ENCODE peak calls at places on chromosome X, in eight cellular contexts. One of them, this sample, is unnamed.

GRCh38 chrX:75957107-75957610 is 172.1 kb upstream of the MAGEE2 start:
- DNase-seq in activated T-helper 2 cell treated with anti-CD3 and anti-CD28 coated beads, Interferon-gamma antibody, Interleukin-2, Interleukin-4, amounts not matched to agents 10 μg/mL and 5 μg/mL and 100 μg/mL, durations not matched to agents 14 hours and 24 hours and 36 hours: no peak
- DNase-seq in stimulated activated CD4-positive, alpha-beta T cell treated with anti-CD3 and anti-CD28 coated beads, Interleukin-12 subunit alpha, Interleukin-12 subunit beta, amount 100 ng/mL, for 4 hours: no peak
- DNase-seq in NCI-H2081: no peak
- DNase-seq in cardiac muscle cell: no peak
- DNase-seq in right atrium auricular region: no peak
- DNase-seq in H9: no peak
- DNase-seq in activated T-helper 1 cell treated with anti-CD3 and anti-CD28 coated beads, Interleukin-2, amount 50 U/mL, for 16 hours: no peak
- DNase-seq in this sample: no peak

GRCh38 chrX:110734894-110735541 is 60.6 kb downstream of the CHRDL1 start:
- DNase-seq in activated T-helper 1 cell treated with anti-CD3 and anti-CD28 coated beads, Interleukin-2, amount 50 U/mL, for 16 hours: no peak
- DNase-seq in activated T-helper 2 cell treated with anti-CD3 and anti-CD28 coated beads, Interferon-gamma antibody, Interleukin-2, Interleukin-4, amounts not matched to agents 10 μg/mL and 5 μg/mL and 100 μg/mL, durations not matched to agents 14 hours and 24 hours and 36 hours: no peak
- DNase-seq in NCI-H2081: no peak
- DNase-seq in cardiac muscle cell: no peak
- DNase-seq in H9: no peak
- DNase-seq in right atrium auricular region: no peak
- DNase-seq in stimulated activated CD4-positive, alpha-beta T cell treated with anti-CD3 and anti-CD28 coated beads, Interleukin-12 subunit alpha, Interleukin-12 subunit beta, amount 100 ng/mL, for 4 hours: no peak
- DNase-seq in this sample: no peak

GRCh38 chrX:65581661-65582339 is 47.2 kb upstream of the LAS1L start:
- DNase-seq in H9: peak
- DNase-seq in NCI-H2081: peak
- DNase-seq in right atrium auricular region: peak
- DNase-seq in activated T-helper 2 cell treated with anti-CD3 and anti-CD28 coated beads, Interferon-gamma antibody, Interleukin-2, Interleukin-4, amounts not matched to agents 10 μg/mL and 5 μg/mL and 100 μg/mL, durations not matched to agents 14 hours and 24 hours and 36 hours: peak
- DNase-seq in stimulated activated CD4-positive, alpha-beta T cell treated with anti-CD3 and anti-CD28 coated beads, Interleukin-12 subunit alpha, Interleukin-12 subunit beta, amount 100 ng/mL, for 4 hours: peak
- DNase-seq in activated T-helper 1 cell treated with anti-CD3 and anti-CD28 coated beads, Interleukin-2, amount 50 U/mL, for 16 hours: no peak
- DNase-seq in cardiac muscle cell: peak
- DNase-seq in this sample: no peak

GRCh38 chrX:2183193-2183725 is 317.5 kb downstream of the DHRSX start:
- DNase-seq in H9: no peak
- DNase-seq in right atrium auricular region: no peak
- DNase-seq in activated T-helper 2 cell treated with anti-CD3 and anti-CD28 coated beads, Interferon-gamma antibody, Interleukin-2, Interleukin-4, amounts not matched to agents 10 μg/mL and 5 μg/mL and 100 μg/mL, durations not matched to agents 14 hours and 24 hours and 36 hours: no peak
- DNase-seq in cardiac muscle cell: no peak
- DNase-seq in NCI-H2081: no peak
- DNase-seq in activated T-helper 1 cell treated with anti-CD3 and anti-CD28 coated beads, Interleukin-2, amount 50 U/mL, for 16 hours: no peak
- DNase-seq in stimulated activated CD4-positive, alpha-beta T cell treated with anti-CD3 and anti-CD28 coated beads, Interleukin-12 subunit alpha, Interleukin-12 subunit beta, amount 100 ng/mL, for 4 hours: no peak
- DNase-seq in this sample: no peak

GRCh38 chrX:11080721-11081120 is 30.4 kb upstream of the HCCS start:
- DNase-seq in right atrium auricular region: no peak
- DNase-seq in activated T-helper 1 cell treated with anti-CD3 and anti-CD28 coated beads, Interleukin-2, amount 50 U/mL, for 16 hours: no peak
- DNase-seq in stimulated activated CD4-positive, alpha-beta T cell treated with anti-CD3 and anti-CD28 coated beads, Interleukin-12 subunit alpha, Interleukin-12 subunit beta, amount 100 ng/mL, for 4 hours: no peak
- DNase-seq in activated T-helper 2 cell treated with anti-CD3 and anti-CD28 coated beads, Interferon-gamma antibody, Interleukin-2, Interleukin-4, amounts not matched to agents 10 μg/mL and 5 μg/mL and 100 μg/mL, durations not matched to agents 14 hours and 24 hours and 36 hours: no peak
- DNase-seq in H9: no peak
- DNase-seq in cardiac muscle cell: no peak
- DNase-seq in NCI-H2081: no peak
- DNase-seq in this sample: no peak

GRCh38 chrX:153722704-153723350 is 1.4 kb downstream of the BCAP31 start:
- DNase-seq in cardiac muscle cell: no peak
- DNase-seq in activated T-helper 1 cell treated with anti-CD3 and anti-CD28 coated beads, Interleukin-2, amount 50 U/mL, for 16 hours: no peak
- DNase-seq in NCI-H2081: no peak
- DNase-seq in stimulated activated CD4-positive, alpha-beta T cell treated with anti-CD3 and anti-CD28 coated beads, Interleukin-12 subunit alpha, Interleukin-12 subunit beta, amount 100 ng/mL, for 4 hours: no peak
- DNase-seq in right atrium auricular region: no peak
- DNase-seq in H9: no peak
- DNase-seq in activated T-helper 2 cell treated with anti-CD3 and anti-CD28 coated beads, Interferon-gamma antibody, Interleukin-2, Interleukin-4, amounts not matched to agents 10 μg/mL and 5 μg/mL and 100 μg/mL, durations not matched to agents 14 hours and 24 hours and 36 hours: no peak
- DNase-seq in this sample: no peak

GRCh38 chrX:13346646-13347045 is 26.8 kb upstream of the ATXN3L start:
- DNase-seq in right atrium auricular region: no peak
- DNase-seq in stimulated activated CD4-positive, alpha-beta T cell treated with anti-CD3 and anti-CD28 coated beads, Interleukin-12 subunit alpha, Interleukin-12 subunit beta, amount 100 ng/mL, for 4 hours: no peak
- DNase-seq in activated T-helper 1 cell treated with anti-CD3 and anti-CD28 coated beads, Interleukin-2, amount 50 U/mL, for 16 hours: no peak
- DNase-seq in cardiac muscle cell: no peak
- DNase-seq in NCI-H2081: no peak
- DNase-seq in H9: no peak
- DNase-seq in activated T-helper 2 cell treated with anti-CD3 and anti-CD28 coated beads, Interferon-gamma antibody, Interleukin-2, Interleukin-4, amounts not matched to agents 10 μg/mL and 5 μg/mL and 100 μg/mL, durations not matched to agents 14 hours and 24 hours and 36 hours: no peak
- DNase-seq in this sample: no peak

GRCh38 chrX:40154853-40155616 is 57.3 kb upstream of the BCOR start:
- DNase-seq in H9: peak
- DNase-seq in NCI-H2081: peak
- DNase-seq in right atrium auricular region: peak
- DNase-seq in stimulated activated CD4-positive, alpha-beta T cell treated with anti-CD3 and anti-CD28 coated beads, Interleukin-12 subunit alpha, Interleukin-12 subunit beta, amount 100 ng/mL, for 4 hours: no peak
- DNase-seq in activated T-helper 2 cell treated with anti-CD3 and anti-CD28 coated beads, Interferon-gamma antibody, Interleukin-2, Interleukin-4, amounts not matched to agents 10 μg/mL and 5 μg/mL and 100 μg/mL, durations not matched to agents 14 hours and 24 hours and 36 hours: no peak
- DNase-seq in cardiac muscle cell: peak
- DNase-seq in activated T-helper 1 cell treated with anti-CD3 and anti-CD28 coated beads, Interleukin-2, amount 50 U/mL, for 16 hours: no peak
- DNase-seq in this sample: peak

GRCh38 chrX:109952985-109953905 is 49.7 kb upstream of the TMEM164 start:
- DNase-seq in right atrium auricular region: no peak
- DNase-seq in activated T-helper 2 cell treated with anti-CD3 and anti-CD28 coated beads, Interferon-gamma antibody, Interleukin-2, Interleukin-4, amounts not matched to agents 10 μg/mL and 5 μg/mL and 100 μg/mL, durations not matched to agents 14 hours and 24 hours and 36 hours: no peak
- DNase-seq in activated T-helper 1 cell treated with anti-CD3 and anti-CD28 coated beads, Interleukin-2, amount 50 U/mL, for 16 hours: no peak
- DNase-seq in NCI-H2081: no peak
- DNase-seq in cardiac muscle cell: no peak
- DNase-seq in H9: no peak
- DNase-seq in stimulated activated CD4-positive, alpha-beta T cell treated with anti-CD3 and anti-CD28 coated beads, Interleukin-12 subunit alpha, Interleukin-12 subunit beta, amount 100 ng/mL, for 4 hours: no peak
- DNase-seq in this sample: no peak

GRCh38 chrX:16867947-16868346 is 2.2 kb downstream of the RBBP7 start:
- DNase-seq in cardiac muscle cell: no peak
- DNase-seq in stimulated activated CD4-positive, alpha-beta T cell treated with anti-CD3 and anti-CD28 coated beads, Interleukin-12 subunit alpha, Interleukin-12 subunit beta, amount 100 ng/mL, for 4 hours: no peak
- DNase-seq in right atrium auricular region: no peak
- DNase-seq in H9: no peak
- DNase-seq in NCI-H2081: no peak
- DNase-seq in activated T-helper 2 cell treated with anti-CD3 and anti-CD28 coated beads, Interferon-gamma antibody, Interleukin-2, Interleukin-4, amounts not matched to agents 10 μg/mL and 5 μg/mL and 100 μg/mL, durations not matched to agents 14 hours and 24 hours and 36 hours: no peak
- DNase-seq in activated T-helper 1 cell treated with anti-CD3 and anti-CD28 coated beads, Interleukin-2, amount 50 U/mL, for 16 hours: no peak
- DNase-seq in this sample: no peak

GRCh38 chrX:121496966-121497365 is 449.6 kb downstream of the GLUD2 start:
- DNase-seq in H9: no peak
- DNase-seq in NCI-H2081: no peak
- DNase-seq in cardiac muscle cell: no peak
- DNase-seq in activated T-helper 1 cell treated with anti-CD3 and anti-CD28 coated beads, Interleukin-2, amount 50 U/mL, for 16 hours: no peak
- DNase-seq in stimulated activated CD4-positive, alpha-beta T cell treated with anti-CD3 and anti-CD28 coated beads, Interleukin-12 subunit alpha, Interleukin-12 subunit beta, amount 100 ng/mL, for 4 hours: no peak
- DNase-seq in activated T-helper 2 cell treated with anti-CD3 and anti-CD28 coated beads, Interferon-gamma antibody, Interleukin-2, Interleukin-4, amounts not matched to agents 10 μg/mL and 5 μg/mL and 100 μg/mL, durations not matched to agents 14 hours and 24 hours and 36 hours: no peak
- DNase-seq in right atrium auricular region: no peak
- DNase-seq in this sample: no peak

GRCh38 chrX:134459683-134460004 is 321 bp upstream of the HPRT1 start:
- DNase-seq in NCI-H2081: no peak
- DNase-seq in activated T-helper 1 cell treated with anti-CD3 and anti-CD28 coated beads, Interleukin-2, amount 50 U/mL, for 16 hours: no peak
- DNase-seq in activated T-helper 2 cell treated with anti-CD3 and anti-CD28 coated beads, Interferon-gamma antibody, Interleukin-2, Interleukin-4, amounts not matched to agents 10 μg/mL and 5 μg/mL and 100 μg/mL, durations not matched to agents 14 hours and 24 hours and 36 hours: no peak
- DNase-seq in cardiac muscle cell: no peak
- DNase-seq in H9: no peak
- DNase-seq in stimulated activated CD4-positive, alpha-beta T cell treated with anti-CD3 and anti-CD28 coated beads, Interleukin-12 subunit alpha, Interleukin-12 subunit beta, amount 100 ng/mL, for 4 hours: no peak
- DNase-seq in right atrium auricular region: no peak
- DNase-seq in this sample: peak

GRCh38 chrX:67094061-67094460 is 449.8 kb upstream of the AR start:
- DNase-seq in NCI-H2081: no peak
- DNase-seq in activated T-helper 1 cell treated with anti-CD3 and anti-CD28 coated beads, Interleukin-2, amount 50 U/mL, for 16 hours: no peak
- DNase-seq in cardiac muscle cell: no peak
- DNase-seq in H9: peak
- DNase-seq in stimulated activated CD4-positive, alpha-beta T cell treated with anti-CD3 and anti-CD28 coated beads, Interleukin-12 subunit alpha, Interleukin-12 subunit beta, amount 100 ng/mL, for 4 hours: no peak
- DNase-seq in activated T-helper 2 cell treated with anti-CD3 and anti-CD28 coated beads, Interferon-gamma antibody, Interleukin-2, Interleukin-4, amounts not matched to agents 10 μg/mL and 5 μg/mL and 100 μg/mL, durations not matched to agents 14 hours and 24 hours and 36 hours: no peak
- DNase-seq in right atrium auricular region: no peak
- DNase-seq in this sample: no peak

GRCh38 chrX:632391-633042 is 1.9 kb downstream of the SHOX start:
- DNase-seq in stimulated activated CD4-positive, alpha-beta T cell treated with anti-CD3 and anti-CD28 coated beads, Interleukin-12 subunit alpha, Interleukin-12 subunit beta, amount 100 ng/mL, for 4 hours: no peak
- DNase-seq in right atrium auricular region: no peak
- DNase-seq in activated T-helper 1 cell treated with anti-CD3 and anti-CD28 coated beads, Interleukin-2, amount 50 U/mL, for 16 hours: no peak
- DNase-seq in activated T-helper 2 cell treated with anti-CD3 and anti-CD28 coated beads, Interferon-gamma antibody, Interleukin-2, Interleukin-4, amounts not matched to agents 10 μg/mL and 5 μg/mL and 100 μg/mL, durations not matched to agents 14 hours and 24 hours and 36 hours: no peak
- DNase-seq in cardiac muscle cell: no peak
- DNase-seq in NCI-H2081: no peak
- DNase-seq in H9: peak
- DNase-seq in this sample: no peak

GRCh38 chrX:1390621-1391369 is 1.1 kb downstream of the SLC25A6 start:
- DNase-seq in activated T-helper 2 cell treated with anti-CD3 and anti-CD28 coated beads, Interferon-gamma antibody, Interleukin-2, Interleukin-4, amounts not matched to agents 10 μg/mL and 5 μg/mL and 100 μg/mL, durations not matched to agents 14 hours and 24 hours and 36 hours: no peak
- DNase-seq in H9: no peak
- DNase-seq in NCI-H2081: no peak
- DNase-seq in right atrium auricular region: peak
- DNase-seq in cardiac muscle cell: no peak
- DNase-seq in stimulated activated CD4-positive, alpha-beta T cell treated with anti-CD3 and anti-CD28 coated beads, Interleukin-12 subunit alpha, Interleukin-12 subunit beta, amount 100 ng/mL, for 4 hours: no peak
- DNase-seq in activated T-helper 1 cell treated with anti-CD3 and anti-CD28 coated beads, Interleukin-2, amount 50 U/mL, for 16 hours: no peak
- DNase-seq in this sample: no peak

GRCh38 chrX:3299626-3300025 is 46.8 kb downstream of the MXRA5 start:
- DNase-seq in stimulated activated CD4-positive, alpha-beta T cell treated with anti-CD3 and anti-CD28 coated beads, Interleukin-12 subunit alpha, Interleukin-12 subunit beta, amount 100 ng/mL, for 4 hours: no peak
- DNase-seq in cardiac muscle cell: no peak
- DNase-seq in NCI-H2081: no peak
- DNase-seq in activated T-helper 2 cell treated with anti-CD3 and anti-CD28 coated beads, Interferon-gamma antibody, Interleukin-2, Interleukin-4, amounts not matched to agents 10 μg/mL and 5 μg/mL and 100 μg/mL, durations not matched to agents 14 hours and 24 hours and 36 hours: no peak
- DNase-seq in activated T-helper 1 cell treated with anti-CD3 and anti-CD28 coated beads, Interleukin-2, amount 50 U/mL, for 16 hours: no peak
- DNase-seq in right atrium auricular region: no peak
- DNase-seq in H9: no peak
- DNase-seq in this sample: no peak

GRCh38 chrX:50903387-50904027 is 7.0 kb upstream of the BMP15 start:
- DNase-seq in NCI-H2081: no peak
- DNase-seq in cardiac muscle cell: peak
- DNase-seq in right atrium auricular region: no peak
- DNase-seq in stimulated activated CD4-positive, alpha-beta T cell treated with anti-CD3 and anti-CD28 coated beads, Interleukin-12 subunit alpha, Interleukin-12 subunit beta, amount 100 ng/mL, for 4 hours: no peak
- DNase-seq in H9: no peak
- DNase-seq in activated T-helper 2 cell treated with anti-CD3 and anti-CD28 coated beads, Interferon-gamma antibody, Interleukin-2, Interleukin-4, amounts not matched to agents 10 μg/mL and 5 μg/mL and 100 μg/mL, durations not matched to agents 14 hours and 24 hours and 36 hours: no peak
- DNase-seq in activated T-helper 1 cell treated with anti-CD3 and anti-CD28 coated beads, Interleukin-2, amount 50 U/mL, for 16 hours: no peak
- DNase-seq in this sample: no peak

GRCh38 chrX:1153940-1154339 is 58.5 kb downstream of the CRLF2 start:
- DNase-seq in activated T-helper 1 cell treated with anti-CD3 and anti-CD28 coated beads, Interleukin-2, amount 50 U/mL, for 16 hours: no peak
- DNase-seq in cardiac muscle cell: no peak
- DNase-seq in H9: no peak
- DNase-seq in right atrium auricular region: no peak
- DNase-seq in activated T-helper 2 cell treated with anti-CD3 and anti-CD28 coated beads, Interferon-gamma antibody, Interleukin-2, Interleukin-4, amounts not matched to agents 10 μg/mL and 5 μg/mL and 100 μg/mL, durations not matched to agents 14 hours and 24 hours and 36 hours: no peak
- DNase-seq in NCI-H2081: no peak
- DNase-seq in stimulated activated CD4-positive, alpha-beta T cell treated with anti-CD3 and anti-CD28 coated beads, Interleukin-12 subunit alpha, Interleukin-12 subunit beta, amount 100 ng/mL, for 4 hours: no peak
- DNase-seq in this sample: no peak

GRCh38 chrX:121802881-121803412 is 755.5 kb downstream of the GLUD2 start:
- DNase-seq in stimulated activated CD4-positive, alpha-beta T cell treated with anti-CD3 and anti-CD28 coated beads, Interleukin-12 subunit alpha, Interleukin-12 subunit beta, amount 100 ng/mL, for 4 hours: no peak
- DNase-seq in H9: no peak
- DNase-seq in activated T-helper 1 cell treated with anti-CD3 and anti-CD28 coated beads, Interleukin-2, amount 50 U/mL, for 16 hours: no peak
- DNase-seq in NCI-H2081: no peak
- DNase-seq in cardiac muscle cell: no peak
- DNase-seq in activated T-helper 2 cell treated with anti-CD3 and anti-CD28 coated beads, Interferon-gamma antibody, Interleukin-2, Interleukin-4, amounts not matched to agents 10 μg/mL and 5 μg/mL and 100 μg/mL, durations not matched to agents 14 hours and 24 hours and 36 hours: no peak
- DNase-seq in right atrium auricular region: no peak
- DNase-seq in this sample: no peak

GRCh38 chrX:31483336-31483735 is 411.5 kb upstream of the FTHL17 start:
- DNase-seq in cardiac muscle cell: no peak
- DNase-seq in activated T-helper 2 cell treated with anti-CD3 and anti-CD28 coated beads, Interferon-gamma antibody, Interleukin-2, Interleukin-4, amounts not matched to agents 10 μg/mL and 5 μg/mL and 100 μg/mL, durations not matched to agents 14 hours and 24 hours and 36 hours: no peak
- DNase-seq in activated T-helper 1 cell treated with anti-CD3 and anti-CD28 coated beads, Interleukin-2, amount 50 U/mL, for 16 hours: no peak
- DNase-seq in NCI-H2081: no peak
- DNase-seq in stimulated activated CD4-positive, alpha-beta T cell treated with anti-CD3 and anti-CD28 coated beads, Interleukin-12 subunit alpha, Interleukin-12 subunit beta, amount 100 ng/mL, for 4 hours: no peak
- DNase-seq in right atrium auricular region: no peak
- DNase-seq in H9: no peak
- DNase-seq in this sample: no peak

GRCh38 chrX:71910526-71911022 is at the start of gene NHSL2:
- DNase-seq in activated T-helper 2 cell treated with anti-CD3 and anti-CD28 coated beads, Interferon-gamma antibody, Interleukin-2, Interleukin-4, amounts not matched to agents 10 μg/mL and 5 μg/mL and 100 μg/mL, durations not matched to agents 14 hours and 24 hours and 36 hours: no peak
- DNase-seq in H9: peak
- DNase-seq in stimulated activated CD4-positive, alpha-beta T cell treated with anti-CD3 and anti-CD28 coated beads, Interleukin-12 subunit alpha, Interleukin-12 subunit beta, amount 100 ng/mL, for 4 hours: peak
- DNase-seq in NCI-H2081: no peak
- DNase-seq in right atrium auricular region: no peak
- DNase-seq in cardiac muscle cell: peak
- DNase-seq in activated T-helper 1 cell treated with anti-CD3 and anti-CD28 coated beads, Interleukin-2, amount 50 U/mL, for 16 hours: no peak
- DNase-seq in this sample: no peak

GRCh38 chrX:110268875-110269274 is 49.0 kb downstream of the AMMECR1 start:
- DNase-seq in cardiac muscle cell: no peak
- DNase-seq in stimulated activated CD4-positive, alpha-beta T cell treated with anti-CD3 and anti-CD28 coated beads, Interleukin-12 subunit alpha, Interleukin-12 subunit beta, amount 100 ng/mL, for 4 hours: no peak
- DNase-seq in NCI-H2081: no peak
- DNase-seq in activated T-helper 2 cell treated with anti-CD3 and anti-CD28 coated beads, Interferon-gamma antibody, Interleukin-2, Interleukin-4, amounts not matched to agents 10 μg/mL and 5 μg/mL and 100 μg/mL, durations not matched to agents 14 hours and 24 hours and 36 hours: no peak
- DNase-seq in H9: no peak
- DNase-seq in right atrium auricular region: no peak
- DNase-seq in activated T-helper 1 cell treated with anti-CD3 and anti-CD28 coated beads, Interleukin-2, amount 50 U/mL, for 16 hours: no peak
- DNase-seq in this sample: no peak

GRCh38 chrX:84168095-84168494 is 19.9 kb downstream of the RPS6KA6 start:
- DNase-seq in activated T-helper 1 cell treated with anti-CD3 and anti-CD28 coated beads, Interleukin-2, amount 50 U/mL, for 16 hours: no peak
- DNase-seq in activated T-helper 2 cell treated with anti-CD3 and anti-CD28 coated beads, Interferon-gamma antibody, Interleukin-2, Interleukin-4, amounts not matched to agents 10 μg/mL and 5 μg/mL and 100 μg/mL, durations not matched to agents 14 hours and 24 hours and 36 hours: no peak
- DNase-seq in right atrium auricular region: no peak
- DNase-seq in H9: no peak
- DNase-seq in cardiac muscle cell: no peak
- DNase-seq in stimulated activated CD4-positive, alpha-beta T cell treated with anti-CD3 and anti-CD28 coated beads, Interleukin-12 subunit alpha, Interleukin-12 subunit beta, amount 100 ng/mL, for 4 hours: no peak
- DNase-seq in NCI-H2081: no peak
- DNase-seq in this sample: no peak

GRCh38 chrX:16251782-16252181 is 84.5 kb downstream of the MAGEB17 start:
- DNase-seq in H9: no peak
- DNase-seq in activated T-helper 1 cell treated with anti-CD3 and anti-CD28 coated beads, Interleukin-2, amount 50 U/mL, for 16 hours: no peak
- DNase-seq in right atrium auricular region: no peak
- DNase-seq in cardiac muscle cell: no peak
- DNase-seq in activated T-helper 2 cell treated with anti-CD3 and anti-CD28 coated beads, Interferon-gamma antibody, Interleukin-2, Interleukin-4, amounts not matched to agents 10 μg/mL and 5 μg/mL and 100 μg/mL, durations not matched to agents 14 hours and 24 hours and 36 hours: no peak
- DNase-seq in NCI-H2081: no peak
- DNase-seq in stimulated activated CD4-positive, alpha-beta T cell treated with anti-CD3 and anti-CD28 coated beads, Interleukin-12 subunit alpha, Interleukin-12 subunit beta, amount 100 ng/mL, for 4 hours: no peak
- DNase-seq in this sample: no peak

GRCh38 chrX:99142745-99143144 is 1267.3 kb downstream of the PCDH19 start:
- DNase-seq in right atrium auricular region: no peak
- DNase-seq in activated T-helper 1 cell treated with anti-CD3 and anti-CD28 coated beads, Interleukin-2, amount 50 U/mL, for 16 hours: no peak
- DNase-seq in H9: no peak
- DNase-seq in activated T-helper 2 cell treated with anti-CD3 and anti-CD28 coated beads, Interferon-gamma antibody, Interleukin-2, Interleukin-4, amounts not matched to agents 10 μg/mL and 5 μg/mL and 100 μg/mL, durations not matched to agents 14 hours and 24 hours and 36 hours: no peak
- DNase-seq in NCI-H2081: no peak
- DNase-seq in cardiac muscle cell: no peak
- DNase-seq in stimulated activated CD4-positive, alpha-beta T cell treated with anti-CD3 and anti-CD28 coated beads, Interleukin-12 subunit alpha, Interleukin-12 subunit beta, amount 100 ng/mL, for 4 hours: no peak
- DNase-seq in this sample: no peak

GRCh38 chrX:77668391-77669237 is 117.4 kb downstream of the ATRX start:
- DNase-seq in NCI-H2081: no peak
- DNase-seq in right atrium auricular region: no peak
- DNase-seq in H9: no peak
- DNase-seq in stimulated activated CD4-positive, alpha-beta T cell treated with anti-CD3 and anti-CD28 coated beads, Interleukin-12 subunit alpha, Interleukin-12 subunit beta, amount 100 ng/mL, for 4 hours: no peak
- DNase-seq in activated T-helper 2 cell treated with anti-CD3 and anti-CD28 coated beads, Interferon-gamma antibody, Interleukin-2, Interleukin-4, amounts not matched to agents 10 μg/mL and 5 μg/mL and 100 μg/mL, durations not matched to agents 14 hours and 24 hours and 36 hours: no peak
- DNase-seq in activated T-helper 1 cell treated with anti-CD3 and anti-CD28 coated beads, Interleukin-2, amount 50 U/mL, for 16 hours: no peak
- DNase-seq in cardiac muscle cell: no peak
- DNase-seq in this sample: no peak

GRCh38 chrX:72216973-72217372 is 21.9 kb downstream of the ERCC6L start:
- DNase-seq in activated T-helper 1 cell treated with anti-CD3 and anti-CD28 coated beads, Interleukin-2, amount 50 U/mL, for 16 hours: no peak
- DNase-seq in cardiac muscle cell: no peak
- DNase-seq in NCI-H2081: no peak
- DNase-seq in activated T-helper 2 cell treated with anti-CD3 and anti-CD28 coated beads, Interferon-gamma antibody, Interleukin-2, Interleukin-4, amounts not matched to agents 10 μg/mL and 5 μg/mL and 100 μg/mL, durations not matched to agents 14 hours and 24 hours and 36 hours: no peak
- DNase-seq in stimulated activated CD4-positive, alpha-beta T cell treated with anti-CD3 and anti-CD28 coated beads, Interleukin-12 subunit alpha, Interleukin-12 subunit beta, amount 100 ng/mL, for 4 hours: no peak
- DNase-seq in right atrium auricular region: no peak
- DNase-seq in H9: no peak
- DNase-seq in this sample: no peak

GRCh38 chrX:49842603-49843002 is 13.5 kb downstream of the PAGE4 start:
- DNase-seq in stimulated activated CD4-positive, alpha-beta T cell treated with anti-CD3 and anti-CD28 coated beads, Interleukin-12 subunit alpha, Interleukin-12 subunit beta, amount 100 ng/mL, for 4 hours: no peak
- DNase-seq in cardiac muscle cell: no peak
- DNase-seq in activated T-helper 1 cell treated with anti-CD3 and anti-CD28 coated beads, Interleukin-2, amount 50 U/mL, for 16 hours: no peak
- DNase-seq in right atrium auricular region: no peak
- DNase-seq in activated T-helper 2 cell treated with anti-CD3 and anti-CD28 coated beads, Interferon-gamma antibody, Interleukin-2, Interleukin-4, amounts not matched to agents 10 μg/mL and 5 μg/mL and 100 μg/mL, durations not matched to agents 14 hours and 24 hours and 36 hours: no peak
- DNase-seq in NCI-H2081: no peak
- DNase-seq in H9: no peak
- DNase-seq in this sample: no peak

GRCh38 chrX:13700380-13700779 is 11.5 kb downstream of the RAB9A start:
- DNase-seq in cardiac muscle cell: no peak
- DNase-seq in stimulated activated CD4-positive, alpha-beta T cell treated with anti-CD3 and anti-CD28 coated beads, Interleukin-12 subunit alpha, Interleukin-12 subunit beta, amount 100 ng/mL, for 4 hours: no peak
- DNase-seq in activated T-helper 2 cell treated with anti-CD3 and anti-CD28 coated beads, Interferon-gamma antibody, Interleukin-2, Interleukin-4, amounts not matched to agents 10 μg/mL and 5 μg/mL and 100 μg/mL, durations not matched to agents 14 hours and 24 hours and 36 hours: no peak
- DNase-seq in H9: no peak
- DNase-seq in right atrium auricular region: no peak
- DNase-seq in activated T-helper 1 cell treated with anti-CD3 and anti-CD28 coated beads, Interleukin-2, amount 50 U/mL, for 16 hours: no peak
- DNase-seq in NCI-H2081: no peak
- DNase-seq in this sample: no peak

GRCh38 chrX:68842781-68843581 is 14.2 kb downstream of the EFNB1 start:
- DNase-seq in cardiac muscle cell: no peak
- DNase-seq in activated T-helper 1 cell treated with anti-CD3 and anti-CD28 coated beads, Interleukin-2, amount 50 U/mL, for 16 hours: no peak
- DNase-seq in NCI-H2081: no peak
- DNase-seq in activated T-helper 2 cell treated with anti-CD3 and anti-CD28 coated beads, Interferon-gamma antibody, Interleukin-2, Interleukin-4, amounts not matched to agents 10 μg/mL and 5 μg/mL and 100 μg/mL, durations not matched to agents 14 hours and 24 hours and 36 hours: no peak
- DNase-seq in H9: no peak
- DNase-seq in right atrium auricular region: no peak
- DNase-seq in stimulated activated CD4-positive, alpha-beta T cell treated with anti-CD3 and anti-CD28 coated beads, Interleukin-12 subunit alpha, Interleukin-12 subunit beta, amount 100 ng/mL, for 4 hours: no peak
- DNase-seq in this sample: no peak

GRCh38 chrX:139083191-139083590 is 371.7 kb upstream of the FGF13 start:
- DNase-seq in right atrium auricular region: no peak
- DNase-seq in stimulated activated CD4-positive, alpha-beta T cell treated with anti-CD3 and anti-CD28 coated beads, Interleukin-12 subunit alpha, Interleukin-12 subunit beta, amount 100 ng/mL, for 4 hours: no peak
- DNase-seq in activated T-helper 1 cell treated with anti-CD3 and anti-CD28 coated beads, Interleukin-2, amount 50 U/mL, for 16 hours: no peak
- DNase-seq in H9: no peak
- DNase-seq in cardiac muscle cell: no peak
- DNase-seq in activated T-helper 2 cell treated with anti-CD3 and anti-CD28 coated beads, Interferon-gamma antibody, Interleukin-2, Interleukin-4, amounts not matched to agents 10 μg/mL and 5 μg/mL and 100 μg/mL, durations not matched to agents 14 hours and 24 hours and 36 hours: no peak
- DNase-seq in NCI-H2081: no peak
- DNase-seq in this sample: no peak

GRCh38 chrX:151042852-151043251 is 59.7 kb downstream of the HMGB3 start:
- DNase-seq in stimulated activated CD4-positive, alpha-beta T cell treated with anti-CD3 and anti-CD28 coated beads, Interleukin-12 subunit alpha, Interleukin-12 subunit beta, amount 100 ng/mL, for 4 hours: no peak
- DNase-seq in right atrium auricular region: no peak
- DNase-seq in cardiac muscle cell: no peak
- DNase-seq in H9: no peak
- DNase-seq in NCI-H2081: no peak
- DNase-seq in activated T-helper 1 cell treated with anti-CD3 and anti-CD28 coated beads, Interleukin-2, amount 50 U/mL, for 16 hours: no peak
- DNase-seq in activated T-helper 2 cell treated with anti-CD3 and anti-CD28 coated beads, Interferon-gamma antibody, Interleukin-2, Interleukin-4, amounts not matched to agents 10 μg/mL and 5 μg/mL and 100 μg/mL, durations not matched to agents 14 hours and 24 hours and 36 hours: no peak
- DNase-seq in this sample: no peak

This sample was measured in NCI-H1930.